ENCODE peak calls at places on chromosome 5, in five cellular contexts. A is HCT116, L is K562, I is OCI-LY7, C is PC-3. E is an unnamed sample.

GRCh38 chr5:77358566-77359205 is 133.4 kb downstream of the WDR41 start:
- DNase-seq in A (no peak), L (no peak), I (no peak), C (peak; percentile 24), E (no peak)

GRCh38 chr5:170572453-170572852 is 68.6 kb downstream of the KCNIP1 start:
- DNase-seq in A (no peak), L (no peak), I (no peak), C (peak; percentile 12), E (no peak)

GRCh38 chr5:172776235-172776594 is 5.2 kb upstream of the DUSP1 start:
- DNase-seq in A (no peak), L (no peak), I (no peak), C (peak; percentile 80), E (no peak)

GRCh38 chr5:131999471-131999931 is 12.0 kb downstream of the ACSL6 start:
- DNase-seq in A (no peak), L (no peak), I (no peak), C (no peak), E (peak; percentile 37)

GRCh38 chr5:74164725-74165226 is 475.8 kb downstream of the ENC1 start:
- DNase-seq in A (no peak), L (no peak), I (no peak), C (no peak), E (no peak)

GRCh38 chr5:173477320-173478055 is 139.0 kb downstream of the BOD1 start:
- DNase-seq in A (no peak), L (no peak), I (no peak), C (no peak), E (no peak)

GRCh38 chr5:34716986-34717385 is 60.9 kb downstream of the RAI14 start:
- DNase-seq in A (no peak), L (no peak), I (no peak), C (peak; percentile 77), E (no peak)

GRCh38 chr5:19058216-19058615 is 929.8 kb downstream of the CDH18 start:
- DNase-seq in A (no peak), L (no peak), I (no peak), C (no peak), E (no peak)

GRCh38 chr5:176341325-176342198 is 20.0 kb downstream of the KIAA1191 start:
- DNase-seq in A (no peak), L (peak; percentile 78), I (no peak), C (no peak), E (no peak)

GRCh38 chr5:111131356-111131755 is 39.2 kb downstream of the WDR36 start:
- DNase-seq in A (no peak), L (no peak), I (no peak), C (no peak), E (no peak)

GRCh38 chr5:58016329-58016728 is 443.6 kb downstream of the PLK2 start:
- DNase-seq in A (no peak), L (no peak), I (no peak), C (no peak), E (no peak)

GRCh38 chr5:68087866-68088265 is 127.7 kb upstream of the PIK3R1 start:
- DNase-seq in A (no peak), L (no peak), I (no peak), C (no peak), E (no peak)

GRCh38 chr5:88238732-88239131 is 29.9 kb downstream of the TMEM161B start:
- DNase-seq in A (no peak), L (no peak), I (no peak), C (no peak), E (no peak)

GRCh38 chr5:73859696-73860095 is 233.7 kb downstream of the ARHGEF28 start:
- DNase-seq in A (no peak), L (no peak), I (no peak), C (no peak), E (no peak)

GRCh38 chr5:37211661-37212060 is 37.5 kb downstream of the CPLANE1 start:
- DNase-seq in A (no peak), L (no peak), I (no peak), C (no peak), E (no peak)

GRCh38 chr5:168654225-168654624 is 75.1 kb upstream of the PANK3 start:
- DNase-seq in A (no peak), L (no peak), I (no peak), C (no peak), E (no peak)

GRCh38 chr5:1685076-1685475 is 114.6 kb downstream of the MRPL36 start:
- DNase-seq in A (no peak), L (no peak), I (peak; percentile 83), C (no peak), E (no peak)

GRCh38 chr5:132465095-132465707 is 25.4 kb downstream of the IRF1 start:
- DNase-seq in A (no peak), L (no peak), I (no peak), C (no peak), E (no peak)

GRCh38 chr5:34811691-34812090 is 27.3 kb upstream of the TTC23L start:
- DNase-seq in A (no peak), L (no peak), I (no peak), C (no peak), E (no peak)

GRCh38 chr5:32562841-32563240 is 22.5 kb upstream of the SUB1 start:
- DNase-seq in A (no peak), L (no peak), I (no peak), C (no peak), E (no peak)

GRCh38 chr5:113264061-113264460 is 170.7 kb downstream of the TSSK1B start:
- DNase-seq in A (no peak), L (no peak), I (no peak), C (no peak), E (no peak)

GRCh38 chr5:74408150-74409043 is 232.1 kb downstream of the ENC1 start:
- DNase-seq in A (no peak), L (no peak), I (no peak), C (peak; percentile 88), E (no peak)

GRCh38 chr5:142104491-142104890 is 4.1 kb upstream of the NDFIP1 start:
- DNase-seq in A (no peak), L (no peak), I (no peak), C (no peak), E (no peak)

GRCh38 chr5:139847091-139847490 is 51.5 kb downstream of the PSD2 start:
- DNase-seq in A (no peak), L (no peak), I (no peak), C (no peak), E (no peak)

GRCh38 chr5:131258733-131259132 is 5.1 kb upstream of the CDC42SE2 start:
- DNase-seq in A (no peak), L (no peak), I (no peak), C (peak; percentile 73), E (no peak)

GRCh38 chr5:11815481-11815880 is 88.8 kb downstream of the CTNND2 start:
- DNase-seq in A (no peak), L (no peak), I (no peak), C (no peak), E (no peak)

GRCh38 chr5:110333384-110333783 is 393.1 kb downstream of the TMEM232 start:
- DNase-seq in A (peak; percentile 3), L (peak; percentile 1), I (peak; percentile 15), C (peak; percentile 24), E (peak; percentile 51)

GRCh38 chr5:173016069-173016455 is 32.5 kb downstream of the ATP6V0E1 start:
- DNase-seq in A (no peak), L (no peak), I (no peak), C (no peak), E (no peak)

GRCh38 chr5:169283887-169284286 is 17.1 kb downstream of the SLIT3 start:
- DNase-seq in A (no peak), L (no peak), I (no peak), C (no peak), E (no peak)

GRCh38 chr5:37553720-37554402 is 174.7 kb downstream of the WDR70 start:
- DNase-seq in A (no peak), L (peak; percentile 9), I (no peak), C (peak; percentile 72), E (no peak)

GRCh38 chr5:14134086-14134485 is 9.1 kb upstream of the TRIO start:
- DNase-seq in A (no peak), L (no peak), I (no peak), C (no peak), E (no peak)

GRCh38 chr5:5340206-5340729 is 82.2 kb upstream of the ICE1 start:
- DNase-seq in A (peak; percentile 80), L (peak; percentile 78), I (no peak), C (peak; percentile 95), E (peak; percentile 72)

DNA sequence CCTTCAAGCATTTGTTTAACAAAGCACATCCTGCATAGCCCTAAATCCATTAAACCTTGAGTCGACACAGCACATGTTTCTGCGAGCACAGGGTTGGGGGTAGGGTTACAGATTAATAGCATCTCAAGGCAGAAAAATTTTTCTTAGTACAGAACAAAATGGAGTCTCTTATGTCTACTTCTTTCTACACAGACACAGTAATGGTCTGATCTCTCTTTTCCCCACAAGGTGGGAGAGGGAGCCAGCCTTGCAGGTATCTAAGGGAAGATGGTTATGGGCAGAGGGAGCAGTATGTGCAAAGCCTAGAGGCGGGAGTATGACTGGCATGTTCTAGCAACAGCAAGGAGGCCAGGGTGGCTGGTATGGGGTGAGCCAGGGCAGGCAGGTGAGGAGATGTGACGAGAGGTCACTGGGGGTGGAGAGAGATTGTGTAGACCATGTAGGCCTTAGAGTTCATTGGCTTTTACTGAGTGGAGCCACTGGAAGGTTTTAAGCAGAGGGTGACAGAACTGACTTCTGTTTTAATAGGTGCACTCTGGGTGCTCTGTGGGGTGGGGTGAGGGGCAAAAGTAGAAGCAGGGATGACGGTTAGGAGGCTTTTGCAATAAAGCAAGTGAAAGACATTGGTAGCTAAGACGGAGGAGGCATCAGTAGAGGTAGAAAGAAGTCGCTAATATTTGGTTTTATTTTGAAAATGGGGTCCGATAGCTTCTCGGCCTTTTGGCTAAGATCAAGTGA is 5.1 kb upstream of the RPS14 start:
- DNase-seq in A (no peak), L (no peak), I (no peak), C (no peak), E (no peak)
- H3K4me2 ChIP-seq in A (no peak overlapping the region), L (no peak overlapping the region), I (no peak overlapping the region), C (no peak overlapping the region), E (no peak overlapping the region)

GRCh38 chr5:135030123-135030517 is 3.9 kb downstream of the PITX1 start:
- DNase-seq in A (no peak), L (no peak), I (no peak), C (no peak), E (no peak)
- H3K27ac ChIP-seq in A (no peak overlapping the region), L (peak overlapping the region; percentile 25), I (no peak overlapping the region), C (no peak overlapping the region), E (no peak overlapping the region)

DNA sequence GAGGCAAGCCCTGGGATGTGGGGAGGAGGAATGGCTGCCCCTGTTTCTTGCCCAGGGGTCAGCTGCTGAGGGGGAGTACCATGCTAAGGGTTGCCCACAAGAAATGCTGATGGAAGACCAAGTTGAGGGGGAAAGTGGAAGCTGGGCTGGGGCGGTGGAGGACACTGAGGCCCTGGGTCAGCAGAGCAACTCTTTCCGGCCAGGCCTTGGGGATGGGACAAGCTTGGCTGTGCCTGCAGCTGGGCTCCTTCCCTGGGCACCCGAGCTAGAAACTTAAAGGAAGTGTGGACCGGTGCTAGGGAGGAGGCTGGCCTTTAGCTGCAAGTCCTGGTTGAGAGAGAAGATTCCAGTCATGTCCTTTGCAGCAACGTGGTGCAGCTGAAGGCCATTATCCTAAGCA is 22.7 kb downstream of the CSF1R start:
- DNase-seq in A (no peak), L (no peak), I (no peak), C (no peak), E (no peak)
- H3K4me2 ChIP-seq in A (no peak overlapping the region), L (no peak overlapping the region), I (no peak overlapping the region), C (no peak overlapping the region), E (no peak overlapping the region)

DNA sequence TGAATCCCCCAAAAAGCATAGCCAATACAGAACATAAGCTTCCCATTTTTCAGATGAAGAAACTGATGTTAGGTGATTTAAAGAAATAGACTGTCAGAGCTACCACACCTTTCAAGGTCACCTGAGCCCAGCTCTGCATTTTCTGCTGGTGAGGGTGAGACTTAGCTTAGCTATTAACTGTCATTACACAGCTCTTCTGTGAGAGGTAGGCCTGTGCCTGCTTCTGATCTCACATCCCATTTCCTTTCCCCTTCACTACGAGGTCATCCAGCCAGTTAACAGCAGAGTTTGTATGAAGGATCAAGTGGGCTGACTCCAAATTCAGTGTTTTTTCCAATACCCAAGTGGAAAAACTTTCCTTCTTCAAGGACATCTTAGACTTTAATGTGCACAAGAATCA is 528.6 kb upstream of the CLINT1 start:
- DNase-seq in A (no peak), L (no peak), I (no peak), C (no peak), E (no peak)
- H3K27ac ChIP-seq in A (no peak overlapping the region), L (no peak overlapping the region), I (no peak overlapping the region), C (no peak overlapping the region), E (no peak overlapping the region)

E was measured in H9.